ENCODE peak calls at places on chromosome 20, in five cellular contexts. T, V, U, C and E are unnamed samples.

GRCh38 chr20:62480318-62480717 is 4.5 kb upstream of the GATA5 start:
- DNase-seq in T (no peak), V (no peak), U (no peak), C (no peak), E (no peak)

GRCh38 chr20:19886666-19887288 is 128.7 kb downstream of the RIN2 start:
- DNase-seq in T (no peak), V (no peak), U (no peak), C (no peak), E (no peak)

GRCh38 chr20:13220857-13221297 is at the start of gene ISM1:
- DNase-seq in T (peak), V (no peak), U (no peak), C (peak), E (no peak)

GRCh38 chr20:1283522-1284210 is 17.6 kb downstream of the SNPH start:
- DNase-seq in T (no peak), V (no peak), U (no peak), C (no peak), E (no peak)

GRCh38 chr20:64153410-64153809 is 10.8 kb upstream of the MYT1 start:
- DNase-seq in T (no peak), V (no peak), U (no peak), C (no peak), E (no peak)

GRCh38 chr20:48831702-48832422 is 4.1 kb upstream of the PREX1 start:
- DNase-seq in T (no peak), V (no peak), U (no peak), C (no peak), E (peak)

GRCh38 chr20:36628076-36628475 is 17.9 kb downstream of the SLA2 start:
- DNase-seq in T (no peak), V (no peak), U (no peak), C (no peak), E (no peak)

GRCh38 chr20:46303176-46303956 is 4.9 kb downstream of the CDH22 start:
- DNase-seq in T (no peak), V (no peak), U (no peak), C (no peak), E (no peak)

GRCh38 chr20:63873477-63873971 is 8.5 kb downstream of the TPD52L2 start:
- DNase-seq in T (no peak), V (no peak), U (no peak), C (no peak), E (no peak)

GRCh38 chr20:61105395-61105794 is 146.7 kb upstream of the CDH4 start:
- DNase-seq in T (no peak), V (no peak), U (no peak), C (no peak), E (no peak)

GRCh38 chr20:9081423-9081966 is 12.6 kb downstream of the PLCB4 start:
- DNase-seq in T (no peak), V (no peak), U (no peak), C (no peak), E (no peak)

GRCh38 chr20:33554914-33555420 is 65.1 kb downstream of the CBFA2T2 start:
- DNase-seq in T (no peak), V (no peak), U (peak), C (peak), E (no peak)